ENCODE peak calls at places on chromosomes 13 and 19, in nine cellular contexts. Y, M, E, U, Q, L, P, O and B are unnamed samples.

GRCh38 chr19:6164906-6165531 is 29.6 kb downstream of the ACSBG2 start:
- DNase-seq in E (peak; percentile 20), L (no peak), Q (no peak), U (no peak), O (no peak), P (no peak), M (no peak), Y (no peak), B (no peak)

GRCh38 chr19:55686311-55687050 is 11.5 kb downstream of the EPN1 start:
- DNase-seq in E (no peak), U (no peak), Q (no peak), O (no peak), P (no peak), M (no peak), L (no peak), Y (no peak), B (no peak)

GRCh38 chr13:71865858-71866172 is 1.2 kb downstream of the DACH1 start:
- DNase-seq in Q (no peak), O (no peak), P (no peak), L (no peak), M (no peak), E (peak; percentile 7), U (no peak), Y (no peak), B (no peak)

GRCh38 chr13:99386911-99387788 is 80.0 kb upstream of the GPR183 start:
- DNase-seq in L (peak; percentile 88), Q (no peak), Y (no peak), M (peak; percentile 22), P (peak; percentile 22), E (peak; percentile 27), U (no peak), O (no peak), B (peak; percentile 69)

GRCh38 chr19:49355890-49356289 is 6.3 kb downstream of the TEAD2 start:
- DNase-seq in Y (no peak), O (no peak), Q (no peak), E (no peak), U (no peak), P (no peak), L (no peak), M (peak; percentile 76), B (no peak)

GRCh38 chr19:39390460-39390758 is 497 bp downstream of the PAF1 start:
- DNase-seq in O (no peak), E (peak; percentile 78), U (no peak), Y (no peak), M (no peak), P (no peak), L (peak; percentile 82), Q (no peak), B (peak; percentile 72)

GRCh38 chr13:113837554-113838355 is 26.1 kb downstream of the GAS6 start:
- DNase-seq in O (peak; percentile 67), Q (peak; percentile 83), L (no peak), P (peak; percentile 96), E (peak; percentile 99), Y (no peak), M (peak; percentile 97), U (peak; percentile 90), B (no peak)

GRCh38 chr19:2529473-2529918 is 53.6 kb downstream of the GADD45B start:
- DNase-seq in E (peak; percentile 99), O (peak; percentile 98), Q (peak; percentile 28), U (peak; percentile 82), P (peak; percentile 82), L (no peak), Y (no peak), M (peak; percentile 91), B (no peak)

GRCh38 chr19:9406798-9407352 is 28.5 kb downstream of the ZNF266 start:
- DNase-seq in L (peak; percentile 62), Q (peak; percentile 91), P (peak; percentile 92), U (peak; percentile 12), Y (no peak), E (peak; percentile 88), M (peak; percentile 90), O (no peak), B (no peak)

GRCh38 chr19:56671613-56671994 is at the start of gene ZNF835:
- DNase-seq in Q (no peak), M (peak; percentile 22), E (peak; percentile 38), Y (no peak), O (no peak), U (no peak), L (peak; percentile 85), P (peak; percentile 7), B (peak; percentile 44)

GRCh38 chr13:101930331-101930730 is 471.5 kb downstream of the FGF14 start:
- DNase-seq in M (no peak), Y (no peak), P (no peak), Q (no peak), L (no peak), E (no peak), O (no peak), U (no peak), B (no peak)

GRCh38 chr19:57010541-57010940 is 109.2 kb upstream of the USP29 start:
- DNase-seq in L (no peak), U (no peak), Q (no peak), Y (no peak), E (no peak), P (no peak), O (no peak), M (no peak), B (no peak)

GRCh38 chr19:3556978-3557460 is 367 bp downstream of the MFSD12 start:
- DNase-seq in L (peak; percentile 65), E (peak; percentile 66), Y (no peak), P (peak; percentile 65), Q (no peak), O (no peak), U (no peak), M (no peak), B (peak; percentile 62)

GRCh38 chr13:49791214-49791752 is 1.2 kb downstream of the KPNA3 start:
- DNase-seq in L (no peak), M (peak; percentile 39), E (peak; percentile 38), Y (no peak), Q (peak; percentile 23), O (no peak), P (no peak), U (no peak), B (peak; percentile 49)

GRCh38 chr19:4624733-4625362 is 14.5 kb upstream of the TNFAIP8L1 start:
- DNase-seq in M (peak; percentile 39), L (no peak), U (no peak), E (peak; percentile 47), Y (no peak), O (no peak), P (no peak), Q (no peak), B (no peak)

GRCh38 chr19:45087531-45087930 is 5.4 kb upstream of the PPP1R37 start:
- DNase-seq in E (no peak), M (no peak), L (peak; percentile 35), P (no peak), O (no peak), Y (no peak), U (no peak), Q (no peak), B (peak; percentile 39)

GRCh38 chr13:75635101-75635620 is 969 bp upstream of the LMO7 start:
- DNase-seq in P (no peak), Q (no peak), L (no peak), O (no peak), M (no peak), Y (no peak), U (no peak), E (no peak), B (no peak)

GRCh38 chr13:27660511-27660910 is 38.8 kb downstream of the POLR1D start:
- DNase-seq in L (no peak), P (no peak), M (no peak), U (no peak), O (no peak), E (no peak), Y (no peak), Q (no peak), B (no peak)

GRCh38 chr13:104530741-104531140 is 1464.5 kb upstream of the SLC10A2 start:
- DNase-seq in M (no peak), O (no peak), U (no peak), P (no peak), E (no peak), Y (no peak), Q (no peak), L (no peak), B (no peak)

GRCh38 chr13:102845289-102845629 is 573 bp upstream of the ERCC5 start:
- DNase-seq in M (no peak), E (no peak), Y (no peak), L (no peak), O (no peak), Q (no peak), U (no peak), P (no peak), B (no peak)

GRCh38 chr19:42961119-42961518 is 24.1 kb upstream of the PSG7 start:
- DNase-seq in U (no peak), Q (no peak), P (no peak), O (no peak), L (no peak), E (no peak), Y (no peak), M (no peak), B (no peak)